ENCODE peak calls at places on chromosomes 5 and 9, in five cellular contexts. Q is MCF 10A, M is astrocyte, E is astrocyte of the spinal cord, W is neural crest cell. H is an unnamed sample.

GRCh38 chr5:143248391-143248790 is 155.1 kb downstream of the NR3C1 start:
- DNase-seq in Q (no peak), M (no peak), W (no peak), E (no peak), H (no peak)

GRCh38 chr9:130243882-130244170 is 21.7 kb upstream of the HMCN2 start:
- DNase-seq in E (no peak), Q (no peak), M (no peak), W (no peak), H (no peak)

GRCh38 chr5:179801304-179802206 is 5.1 kb downstream of the MGAT4B start:
- DNase-seq in E (peak; percentile 42), M (no peak), W (peak; percentile 55), Q (no peak), H (no peak)

GRCh38 chr5:6371079-6371810 is 7.1 kb downstream of the MED10 start:
- DNase-seq in W (no peak), E (no peak), M (no peak), Q (no peak), H (no peak)

GRCh38 chr5:123966781-123967180 is 454.8 kb downstream of the CSNK1G3 start:
- DNase-seq in Q (no peak), E (no peak), W (no peak), M (no peak), H (no peak)

GRCh38 chr5:52864884-52865283 is 77.2 kb downstream of the ITGA1 start:
- DNase-seq in M (peak; percentile 10), E (peak; percentile 9), Q (peak; percentile 71), W (no peak), H (no peak)

GRCh38 chr9:134268308-134268724 is 57.9 kb upstream of the RXRA start:
- DNase-seq in M (no peak), Q (no peak), E (no peak), W (no peak), H (no peak)

GRCh38 chr9:15755660-15756059 is 202.8 kb downstream of the CCDC171 start:
- DNase-seq in Q (no peak), M (no peak), W (no peak), E (no peak), H (no peak)

GRCh38 chr5:119330367-119331183 is 25.2 kb upstream of the TNFAIP8 start:
- DNase-seq in Q (peak; percentile 70), E (no peak), M (no peak), W (no peak), H (no peak)

GRCh38 chr9:81344366-81344765 is 345.0 kb downstream of the TLE1 start:
- DNase-seq in W (no peak), E (no peak), M (no peak), Q (no peak), H (no peak)

GRCh38 chr9:114176601-114177295 is 21.4 kb downstream of the COL27A1 start:
- DNase-seq in E (no peak), Q (no peak), W (no peak), M (no peak), H (no peak)

DNA sequence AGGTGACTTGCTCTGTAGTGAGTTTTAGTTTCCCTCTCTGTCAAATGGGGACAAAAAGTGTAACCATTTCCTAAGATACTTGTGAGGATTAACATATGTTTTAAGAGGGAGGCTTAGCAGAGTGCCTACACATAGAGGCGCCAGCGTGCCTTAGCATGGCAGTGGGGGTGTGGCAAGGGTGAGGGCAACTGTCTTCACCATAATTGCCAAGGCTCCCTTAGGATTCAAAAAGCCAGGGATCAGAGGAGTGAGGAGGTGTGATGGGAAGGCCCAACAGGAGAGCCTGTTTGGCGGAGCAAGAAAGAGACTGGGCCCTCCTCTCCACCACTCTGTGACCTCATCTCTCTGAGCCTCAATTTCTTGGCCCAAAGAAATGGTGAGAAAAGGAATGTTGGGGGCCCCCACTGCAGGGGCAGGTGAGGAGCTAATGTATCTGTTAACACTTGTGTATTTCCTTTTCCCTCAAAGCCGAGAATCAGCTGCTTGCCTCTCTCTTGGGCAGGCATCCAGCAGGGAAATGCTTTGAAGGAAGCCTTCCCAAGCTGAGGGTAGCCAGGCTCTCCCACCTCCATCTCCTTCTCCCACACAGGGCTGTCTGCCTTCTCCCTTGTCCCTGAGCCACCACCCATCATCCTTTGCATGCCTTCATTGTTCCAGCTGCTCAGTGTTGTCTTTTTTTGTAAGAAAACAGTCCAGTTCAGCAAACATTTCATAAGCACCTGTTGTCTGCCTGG is 76.0 kb downstream of the DAB2IP start:
- DNase-seq in M (no peak), W (no peak), Q (no peak), E (no peak), H (no peak)
- TF ChIP-seq CTCF in M (no peak), W (no peak), Q (no peak), E (no peak), H (no peak)

GRCh38 chr5:139689631-139690384 is 41.7 kb downstream of the CXXC5 start:
- DNase-seq in W (no peak), Q (peak; percentile 66), M (no peak), E (no peak), H (no peak)
- TF ChIP-seq CTCF in W (no peak), Q (peak; percentile 84), M (peak; percentile 29), E (peak; percentile 65), H (peak; percentile 51)

GRCh38 chr9:98708103-98708932 is 417 bp downstream of the GABBR2 start:
- DNase-seq in E (no peak), W (no peak), Q (no peak), M (no peak), H (no peak)

GRCh38 chr9:98709968-98710965 is 1.5 kb upstream of the GABBR2 start:
- DNase-seq in W (peak; percentile 18), Q (peak; percentile 49), E (peak; percentile 53), M (peak; percentile 52), H (no peak)

GRCh38 chr9:98706651-98707103 is 2.1 kb downstream of the GABBR2 start:
- DNase-seq in M (peak; percentile 22), E (no peak), W (no peak), Q (no peak), H (no peak)

GRCh38 chr9:98708933-98709911 is at the start of gene GABBR2:
- DNase-seq in W (peak; percentile 14), E (no peak), Q (no peak), M (no peak), H (no peak)

DNA sequence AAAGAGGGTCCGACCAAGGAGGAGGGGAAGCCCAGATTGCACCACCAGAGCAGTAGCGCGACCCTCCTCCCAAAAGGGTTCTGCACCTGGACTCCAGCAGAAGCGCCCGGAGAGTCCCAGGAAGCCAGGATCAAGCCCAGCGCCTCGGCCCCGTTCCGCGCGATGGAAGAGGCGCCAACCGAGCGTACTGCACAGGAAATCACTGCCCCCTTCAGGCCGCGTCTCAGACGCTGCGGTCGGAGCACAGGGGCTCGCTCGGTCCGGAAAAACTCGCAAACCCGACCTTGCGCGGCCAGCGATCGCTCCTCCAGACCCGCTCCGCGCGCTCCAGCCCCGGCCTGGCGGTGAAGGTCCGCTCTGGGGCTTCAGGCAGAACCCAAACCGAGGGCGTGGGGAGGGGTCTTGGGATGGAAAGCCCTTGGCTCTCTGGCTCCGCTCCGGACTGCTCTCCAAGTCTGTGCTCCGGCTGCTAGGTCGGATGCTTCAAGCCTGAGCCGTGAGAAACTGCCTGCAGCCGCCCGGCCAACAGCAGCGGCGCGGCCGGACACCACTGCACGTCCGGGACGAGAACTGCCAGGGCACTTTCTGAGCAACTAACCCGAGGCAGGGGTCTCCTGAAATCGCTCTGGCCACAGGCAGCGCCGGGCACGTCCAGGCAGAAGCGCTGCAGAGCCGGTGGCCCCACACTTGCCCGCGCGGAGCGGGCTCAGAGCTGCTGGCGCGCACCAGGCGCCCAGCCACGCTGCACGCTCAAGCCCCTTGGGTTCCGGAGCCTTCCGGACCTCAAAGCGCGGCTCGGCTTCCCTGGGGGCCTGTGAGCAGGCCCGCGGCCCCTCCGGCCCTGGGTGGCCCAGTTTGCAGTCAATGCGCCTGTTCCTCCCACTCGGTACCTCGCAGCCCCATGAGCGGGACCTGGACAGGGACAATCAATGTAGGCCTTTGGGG is 1.3 kb downstream of the GABBR2 start:
- DNase-seq in W (peak; percentile 74), E (peak; percentile 70), Q (peak; percentile 30), M (peak; percentile 74), H (peak; percentile 50)
- TF ChIP-seq CTCF in W (peak; percentile 80), E (peak; percentile 73), Q (peak; percentile 27), M (peak; percentile 41), H (peak; percentile 68)

DNA sequence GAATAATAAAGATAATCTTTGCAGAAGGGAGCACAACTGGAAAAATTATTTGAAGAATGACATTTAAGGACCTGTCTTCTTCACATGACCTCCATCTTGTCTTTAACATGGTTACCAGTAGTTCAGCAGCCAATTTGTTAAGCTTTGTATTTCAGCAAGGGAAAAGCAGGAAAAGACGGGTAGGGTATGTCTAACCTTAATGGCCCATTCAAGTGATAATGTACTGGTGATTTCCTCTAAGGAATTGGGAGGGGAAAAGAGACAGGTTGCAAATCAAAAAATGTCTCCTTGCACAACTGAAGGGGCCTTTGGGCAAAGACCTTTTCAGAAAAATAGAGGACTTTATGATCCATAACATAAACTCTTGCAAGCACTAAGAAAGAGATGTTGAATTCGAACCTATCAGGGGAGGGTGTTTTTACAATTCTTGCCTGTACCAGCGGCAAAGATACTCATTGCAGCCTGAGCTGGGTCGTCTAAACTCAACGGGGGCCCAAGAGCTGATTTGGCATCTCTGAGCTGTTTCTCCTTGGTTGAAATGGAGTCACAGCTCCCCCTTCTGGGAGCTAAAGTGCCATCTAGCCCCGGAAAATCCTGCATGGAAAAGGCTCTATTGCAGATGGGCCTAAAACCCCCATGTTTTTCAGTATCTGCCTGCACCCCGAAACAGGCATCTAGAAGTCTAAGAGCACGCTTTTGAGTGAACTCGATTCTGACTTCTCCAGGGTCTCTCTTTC is 3.8 kb downstream of the BRINP1 start:
- DNase-seq in M (no peak), W (peak; percentile 65), Q (peak; percentile 53), E (peak; percentile 9), H (no peak)
- TF ChIP-seq CTCF in M (peak; percentile 52), W (peak; percentile 78), Q (peak; percentile 57), E (peak; percentile 54), H (peak; percentile 80)

GRCh38 chr5:4563400-4563799 is 576.7 kb upstream of the ADAMTS16 start:
- DNase-seq in W (peak; percentile 18), E (peak; percentile 13), Q (peak; percentile 20), M (peak; percentile 35), H (no peak)
- TF ChIP-seq CTCF in W (peak; percentile 75), E (peak; percentile 35), Q (no peak), M (peak; percentile 50), H (peak; percentile 33)